ENCODE peak calls at places on chromosomes 11 and 22, in four cellular contexts. T is A549, R is endothelial cell of umbilical vein, Y is MCF 10A. G is an unnamed sample.

GRCh38 chr11:116540019-116540418 is 232.8 kb downstream of the BUD13 start:
- DNase-seq in R (no peak), Y (no peak), T (no peak), G (no peak)

GRCh38 chr11:130677486-130678153 is 229.2 kb downstream of the ADAMTS15 start:
- DNase-seq in R (no peak), Y (peak; percentile 68), T (no peak), G (no peak)

GRCh38 chr22:44753189-44754042 is 1.0 kb downstream of the ARHGAP8 start:
- DNase-seq in T (no peak), R (no peak), Y (peak; percentile 63), G (no peak)

GRCh38 chr11:110762596-110762995 is 50.4 kb upstream of the ARHGAP20 start:
- DNase-seq in Y (peak; percentile 29), R (no peak), T (no peak), G (no peak)

GRCh38 chr11:19218801-19219460 is 17.1 kb upstream of the CSRP3 start:
- DNase-seq in T (no peak), R (no peak), Y (peak; percentile 35), G (no peak)

GRCh38 chr11:16772141-16772512 is 33.7 kb downstream of the C11orf58 start:
- DNase-seq in R (no peak), Y (no peak), T (no peak), G (no peak)

GRCh38 chr11:1881442-1882264 is 10.0 kb downstream of the PRR33 start:
- DNase-seq in T (no peak), R (no peak), Y (no peak), G (no peak)

GRCh38 chr11:132312616-132313210 is 942.3 kb downstream of the NTM start:
- DNase-seq in R (no peak), T (no peak), Y (peak; percentile 0), G (peak; percentile 18)

GRCh38 chr11:134068829-134069425 is at the start of gene JAM3:
- DNase-seq in T (peak; percentile 74), R (peak; percentile 97), Y (no peak), G (peak; percentile 97)

GRCh38 chr22:45548991-45549736 is 46.5 kb downstream of the FBLN1 start:
- DNase-seq in Y (peak; percentile 84), R (no peak), T (peak; percentile 90), G (no peak)

GRCh38 chr11:123454060-123454651 is 24.1 kb downstream of the GRAMD1B start:
- DNase-seq in R (peak; percentile 26), T (peak; percentile 81), Y (peak; percentile 95), G (no peak)

GRCh38 chr22:48531108-48531507 is 1296.6 kb downstream of the BRD1 start:
- DNase-seq in Y (no peak), R (no peak), T (no peak), G (no peak)

GRCh38 chr11:73239111-73239521 is 21.0 kb downstream of the P2RY2 start:
- DNase-seq in Y (no peak), T (no peak), R (no peak), G (no peak)

GRCh38 chr22:45064313-45065268 is 54.8 kb upstream of the PHF21B start:
- DNase-seq in R (no peak), Y (peak; percentile 85), T (no peak), G (no peak)

GRCh38 chr11:109971184-109971523 is 122.0 kb upstream of the ZC3H12C start:
- DNase-seq in Y (peak; percentile 38), R (peak; percentile 94), T (no peak), G (no peak)

GRCh38 chr11:121626507-121626875 is 173.7 kb upstream of the SORL1-AS1 start:
- DNase-seq in T (no peak), Y (no peak), R (peak; percentile 43), G (no peak)

GRCh38 chr11:115170133-115170815 is 333.9 kb downstream of the CADM1 start:
- DNase-seq in R (peak; percentile 18), Y (peak; percentile 50), T (no peak), G (peak; percentile 56)

GRCh38 chr22:45180280-45180679 is 16.6 kb downstream of the NUP50 start:
- DNase-seq in T (no peak), R (no peak), Y (peak; percentile 37), G (no peak)

GRCh38 chr22:46293591-46294260 is 2.9 kb upstream of the GTSE1 start:
- DNase-seq in Y (no peak), T (no peak), R (no peak), G (no peak)

GRCh38 chr11:73366953-73367352 is 9.2 kb upstream of the RELT start:
- DNase-seq in R (peak; percentile 34), T (no peak), Y (no peak), G (no peak)

GRCh38 chr11:66495401-66495844 is 15.0 kb upstream of the BBS1 start:
- DNase-seq in R (no peak), T (no peak), Y (peak; percentile 6), G (no peak)

DNA sequence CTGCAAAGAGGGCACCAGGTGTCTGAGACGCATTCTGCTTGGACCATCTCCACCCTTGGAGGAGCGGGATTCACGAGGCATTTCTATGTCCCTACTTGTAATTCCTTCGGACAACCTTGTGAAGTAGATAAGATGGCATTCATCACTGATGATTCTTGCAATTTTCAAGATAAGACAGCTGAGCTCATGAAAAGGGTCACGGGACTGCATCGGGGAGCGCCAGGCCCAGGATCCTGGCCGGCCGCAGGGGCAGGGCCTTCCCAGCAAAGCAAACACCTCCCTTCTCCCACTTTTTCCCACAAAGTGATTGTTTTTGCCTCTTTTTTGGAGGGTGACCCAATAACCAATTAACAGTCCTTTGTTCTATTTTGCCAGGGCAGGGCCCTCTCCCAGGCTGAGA is 8.4 kb downstream of the LIF start:
- DNase-seq in Y (no peak), T (no peak), R (no peak), G (no peak)
- TF ChIP-seq CTCF in Y (no peak), T (no peak), R (no peak), G (no peak)

GRCh38 chr22:21022507-21022906 is 7.5 kb downstream of the P2RX6 start:
- DNase-seq in Y (no peak), R (no peak), T (no peak), G (no peak)

GRCh38 chr22:21025763-21026755 is 6.3 kb downstream of the SLC7A4 start:
- DNase-seq in R (no peak), T (no peak), Y (no peak), G (no peak)

GRCh38 chr22:21025266-21025665 is 7.1 kb downstream of the SLC7A4 start:
- DNase-seq in T (no peak), Y (no peak), R (no peak), G (no peak)

GRCh38 chr22:21020802-21021429 is 6.0 kb downstream of the P2RX6 start:
- DNase-seq in T (peak; percentile 51), R (no peak), Y (peak; percentile 33), G (no peak)

GRCh38 chr22:21022955-21023614 is 8.1 kb downstream of the P2RX6 start:
- DNase-seq in R (no peak), T (no peak), Y (no peak), G (no peak)
- TF ChIP-seq CTCF in R (no peak), T (no peak), Y (peak; percentile 9), G (no peak)

GRCh38 chr22:50699001-50699753 is 26.6 kb downstream of the SHANK3 start:
- DNase-seq in R (no peak), Y (no peak), T (no peak), G (no peak)

GRCh38 chr22:50700387-50701075 is 27.9 kb downstream of the SHANK3 start:
- DNase-seq in T (no peak), Y (no peak), R (peak; percentile 32), G (no peak)

GRCh38 chr22:50698546-50698945 is 25.9 kb downstream of the SHANK3 start:
- DNase-seq in T (no peak), R (no peak), Y (no peak), G (no peak)

GRCh38 chr22:50701076-50701419 is 28.4 kb downstream of the SHANK3 start:
- DNase-seq in Y (no peak), R (no peak), T (no peak), G (no peak)

GRCh38 chr22:50699754-50700386 is 27.2 kb downstream of the SHANK3 start:
- DNase-seq in T (no peak), Y (no peak), R (no peak), G (no peak)
- TF ChIP-seq CTCF in T (no peak), Y (no peak), R (peak; percentile 14), G (no peak)

GRCh38 chr11:125062931-125063428 is at the start of gene SLC37A2:
- DNase-seq in R (peak; percentile 64), T (peak; percentile 44), Y (peak; percentile 62), G (peak; percentile 46)
- TF ChIP-seq CTCF in R (peak; percentile 7), T (no peak), Y (peak; percentile 15), G (peak; percentile 42)

DNA sequence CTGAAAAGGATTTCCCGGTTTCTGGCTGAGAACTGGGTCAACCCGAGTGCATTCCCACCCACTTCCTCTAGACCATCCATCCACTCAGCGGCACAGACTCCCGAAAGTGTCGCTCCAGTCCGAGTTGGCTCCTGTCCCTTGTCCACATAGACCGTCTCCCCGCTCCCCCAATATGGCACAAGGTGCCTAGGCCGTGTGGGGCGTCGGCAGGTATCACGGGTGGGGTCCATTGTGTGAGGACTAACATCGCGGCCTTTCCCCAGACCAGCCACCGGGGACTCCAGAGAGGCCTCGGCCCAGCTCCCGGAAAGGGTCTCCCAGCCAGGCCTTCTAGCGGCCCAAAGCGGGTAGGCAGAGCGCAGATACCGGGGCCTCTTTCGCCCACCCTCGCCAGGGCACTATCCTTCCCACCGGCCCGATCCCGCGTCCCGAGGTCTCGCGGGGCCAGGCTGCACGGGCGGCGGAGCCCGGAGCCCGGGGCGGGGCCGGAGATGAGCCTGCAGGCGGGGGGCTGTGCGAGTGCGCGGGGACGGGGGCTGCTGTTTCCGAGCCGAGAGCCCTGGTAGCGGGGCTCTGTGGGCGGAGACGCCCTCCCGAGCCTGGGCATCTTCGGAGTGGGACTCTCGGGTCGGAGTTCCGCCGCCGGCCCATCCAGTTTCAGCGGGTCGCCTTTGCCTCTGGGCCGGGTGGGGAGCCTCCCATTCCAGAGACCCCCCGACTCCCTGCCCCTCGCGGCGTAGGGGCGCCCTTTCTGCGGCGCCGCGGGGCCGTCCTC is 21.1 kb downstream of the SERPINH1 start:
- DNase-seq in Y (no peak), R (peak; percentile 84), T (peak; percentile 59), G (peak; percentile 67)
- TF ChIP-seq CTCF in Y (peak; percentile 8), R (peak; percentile 20), T (peak; percentile 11), G (peak; percentile 51)

GRCh38 chr11:94325681-94326080 is 21.3 kb downstream of the IZUMO1R start:
- DNase-seq in Y (peak; percentile 67), R (peak; percentile 44), T (peak; percentile 18), G (no peak)
- TF ChIP-seq CTCF in Y (peak; percentile 54), R (peak; percentile 63), T (peak; percentile 31), G (peak; percentile 55)

G was measured in neural crest cell.